ENCODE peak calls at places on chromosomes 4 and X, in four cellular contexts. One of them, this sample, is unnamed.

GRCh38 chrX:149630681-149631292 is 805 bp downstream of the TMEM185A start:
- DNase-seq in thoracic aorta: no peak
- DNase-seq in left ventricle myocardium inferior: no peak
- DNase-seq in astrocyte: peak
- DNase-seq in this sample: no peak

GRCh38 chrX:153765138-153766079 is 1.4 kb downstream of the PLXNB3 start:
- DNase-seq in thoracic aorta: no peak
- DNase-seq in left ventricle myocardium inferior: no peak
- DNase-seq in astrocyte: no peak
- DNase-seq in this sample: no peak

GRCh38 chr4:189787216-189788031 is 153.2 kb upstream of the FRG1 start:
- DNase-seq in thoracic aorta: no peak
- DNase-seq in left ventricle myocardium inferior: no peak
- DNase-seq in astrocyte: no peak
- DNase-seq in this sample: no peak

GRCh38 chr4:101977096-101977495 is 186.6 kb downstream of the BANK1 start:
- DNase-seq in thoracic aorta: no peak
- DNase-seq in left ventricle myocardium inferior: no peak
- DNase-seq in astrocyte: peak
- DNase-seq in this sample: peak

GRCh38 chr4:113375964-113376666 is 326.7 kb downstream of the ANK2 start:
- DNase-seq in thoracic aorta: no peak
- DNase-seq in left ventricle myocardium inferior: no peak
- DNase-seq in astrocyte: no peak
- DNase-seq in this sample: no peak

GRCh38 chrX:73214366-73215094 is at the start of gene NAP1L2:
- DNase-seq in thoracic aorta: peak
- DNase-seq in left ventricle myocardium inferior: peak
- DNase-seq in astrocyte: peak
- DNase-seq in this sample: no peak

GRCh38 chrX:40964633-40965586 is 120.3 kb upstream of the USP9X start:
- DNase-seq in thoracic aorta: no peak
- DNase-seq in left ventricle myocardium inferior: no peak
- DNase-seq in astrocyte: peak
- DNase-seq in this sample: no peak

GRCh38 chr4:44319129-44319528 is 129.5 kb downstream of the KCTD8 start:
- DNase-seq in thoracic aorta: no peak
- DNase-seq in left ventricle myocardium inferior: no peak
- DNase-seq in astrocyte: no peak
- DNase-seq in this sample: no peak

GRCh38 chr4:39044947-39045734 is 12.9 kb upstream of the TMEM156 start:
- DNase-seq in thoracic aorta: no peak
- DNase-seq in left ventricle myocardium inferior: peak
- DNase-seq in astrocyte: no peak
- DNase-seq in this sample: no peak

GRCh38 chrX:3252744-3253143 is 93.7 kb downstream of the MXRA5 start:
- DNase-seq in thoracic aorta: no peak
- DNase-seq in left ventricle myocardium inferior: no peak
- DNase-seq in astrocyte: no peak
- DNase-seq in this sample: no peak

GRCh38 chr4:673349-674091 is 556 bp downstream of the ATP5ME start:
- DNase-seq in thoracic aorta: no peak
- DNase-seq in left ventricle myocardium inferior: peak
- DNase-seq in astrocyte: no peak
- DNase-seq in this sample: no peak

GRCh38 chr4:70903282-70903603 is 1.1 kb downstream of the MOB1B start:
- DNase-seq in thoracic aorta: no peak
- DNase-seq in left ventricle myocardium inferior: no peak
- DNase-seq in astrocyte: no peak
- DNase-seq in this sample: no peak

GRCh38 chr4:26152051-26152450 is 168.8 kb upstream of the RBPJ start:
- DNase-seq in thoracic aorta: no peak
- DNase-seq in left ventricle myocardium inferior: no peak
- DNase-seq in astrocyte: no peak
- DNase-seq in this sample: no peak

GRCh38 chrX:16075087-16075486 is 48.3 kb upstream of the GRPR start:
- DNase-seq in thoracic aorta: no peak
- DNase-seq in left ventricle myocardium inferior: no peak
- DNase-seq in astrocyte: no peak
- DNase-seq in this sample: no peak

DNA sequence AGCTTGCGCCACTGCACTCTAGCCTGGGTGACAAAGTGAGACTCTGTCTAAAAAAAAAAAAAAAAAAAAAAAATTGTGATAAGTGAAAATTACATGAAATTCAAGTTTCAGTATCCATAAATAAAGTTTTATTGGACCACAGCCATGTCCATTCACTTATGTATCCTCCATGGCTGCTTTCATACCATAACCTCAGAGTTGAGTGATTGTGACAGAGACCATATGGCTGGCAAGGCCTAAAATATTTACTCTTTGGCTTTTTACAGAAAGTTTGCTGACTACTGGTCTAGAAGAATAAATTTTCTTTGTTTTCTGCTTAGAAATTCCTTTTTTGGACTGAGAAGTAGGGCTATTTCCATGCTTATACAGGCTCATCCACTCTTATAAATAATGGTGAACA is 11.8 kb upstream of the SHISA3 start:
- DNase-seq in thoracic aorta: no peak
- DNase-seq in left ventricle myocardium inferior: no peak
- DNase-seq in astrocyte: no peak
- DNase-seq in this sample: no peak
- TF ChIP-seq CTCF in thoracic aorta: no peak
- TF ChIP-seq CTCF in left ventricle myocardium inferior: no peak
- TF ChIP-seq CTCF in astrocyte: no peak
- TF ChIP-seq CTCF in this sample: no peak

GRCh38 chr4:73007526-73008100 is 61.9 kb downstream of the COX18 start:
- DNase-seq in thoracic aorta: no peak
- DNase-seq in left ventricle myocardium inferior: no peak
- DNase-seq in astrocyte: no peak
- DNase-seq in this sample: no peak
- TF ChIP-seq CTCF in thoracic aorta: no peak
- TF ChIP-seq CTCF in left ventricle myocardium inferior: no peak
- TF ChIP-seq CTCF in astrocyte: no peak
- TF ChIP-seq CTCF in this sample: no peak

GRCh38 chr4:174563399-174563798 is 41.1 kb upstream of the HPGD start:
- DNase-seq in thoracic aorta: no peak
- DNase-seq in left ventricle myocardium inferior: no peak
- DNase-seq in astrocyte: no peak
- DNase-seq in this sample: no peak

GRCh38 chr4:174564529-174564928 is 42.2 kb upstream of the HPGD start:
- DNase-seq in thoracic aorta: no peak
- DNase-seq in left ventricle myocardium inferior: no peak
- DNase-seq in astrocyte: no peak
- DNase-seq in this sample: no peak

GRCh38 chr4:174555793-174556630 is 33.7 kb upstream of the HPGD start:
- DNase-seq in thoracic aorta: no peak
- DNase-seq in left ventricle myocardium inferior: no peak
- DNase-seq in astrocyte: no peak
- DNase-seq in this sample: no peak

GRCh38 chr4:174559894-174560293 is 37.6 kb upstream of the HPGD start:
- DNase-seq in thoracic aorta: no peak
- DNase-seq in left ventricle myocardium inferior: no peak
- DNase-seq in astrocyte: no peak
- DNase-seq in this sample: no peak

GRCh38 chr4:174561556-174561955 is 39.3 kb upstream of the HPGD start:
- DNase-seq in thoracic aorta: no peak
- DNase-seq in left ventricle myocardium inferior: no peak
- DNase-seq in astrocyte: no peak
- DNase-seq in this sample: no peak
- TF ChIP-seq CTCF in thoracic aorta: no peak
- TF ChIP-seq CTCF in left ventricle myocardium inferior: no peak
- TF ChIP-seq CTCF in astrocyte: no peak
- TF ChIP-seq CTCF in this sample: no peak

DNA sequence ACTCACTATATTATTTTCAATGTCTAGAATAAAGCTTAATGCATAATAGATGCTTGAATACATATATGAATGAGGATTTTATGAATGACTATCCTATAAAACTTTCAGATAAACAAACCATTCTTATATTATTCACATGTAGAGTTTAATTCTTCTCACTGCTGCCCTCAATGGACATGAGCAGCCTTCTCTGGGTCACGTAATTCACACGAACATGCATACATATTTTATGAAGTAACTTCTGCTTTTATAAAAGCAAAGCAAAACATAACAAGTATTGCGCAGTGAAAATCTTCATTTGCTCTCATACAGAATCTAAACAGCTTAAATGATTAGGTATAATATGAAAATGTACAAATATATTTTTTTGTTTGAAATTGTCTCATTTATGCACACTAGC is 116.7 kb downstream of the TMA16 start:
- DNase-seq in thoracic aorta: no peak
- DNase-seq in left ventricle myocardium inferior: no peak
- DNase-seq in astrocyte: no peak
- DNase-seq in this sample: no peak
- TF ChIP-seq CTCF in thoracic aorta: no peak
- TF ChIP-seq CTCF in left ventricle myocardium inferior: no peak
- TF ChIP-seq CTCF in astrocyte: no peak
- TF ChIP-seq CTCF in this sample: no peak

DNA sequence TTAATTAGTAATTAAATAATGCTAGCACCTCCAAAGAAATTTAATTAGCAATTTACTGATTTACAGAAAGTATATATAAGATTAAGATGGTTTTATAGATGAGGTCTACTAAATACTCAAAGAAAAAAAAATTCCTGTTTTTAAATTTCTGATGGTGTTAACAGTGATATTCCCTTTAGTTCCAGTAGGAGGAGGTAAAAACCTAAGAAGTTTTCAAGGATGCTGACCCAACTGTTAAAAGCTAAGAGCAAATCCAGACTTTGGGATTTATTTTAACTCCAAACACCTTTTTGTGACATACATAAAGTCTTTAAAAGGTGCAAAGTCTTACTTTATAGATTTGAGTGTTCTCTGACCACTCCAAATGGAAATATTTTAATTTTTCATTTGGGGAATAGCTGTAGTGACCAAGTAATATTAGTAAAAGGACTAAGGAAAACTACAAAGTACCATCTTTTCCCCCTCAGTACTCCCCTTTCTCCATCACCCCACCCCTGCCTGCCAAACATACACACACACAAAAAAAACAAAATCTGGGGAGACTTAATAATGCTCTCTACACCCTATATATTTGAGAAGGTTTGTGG is 34.2 kb upstream of the CSN1S1 start:
- DNase-seq in thoracic aorta: no peak
- DNase-seq in left ventricle myocardium inferior: no peak
- DNase-seq in astrocyte: no peak
- DNase-seq in this sample: no peak
- TF ChIP-seq CTCF in thoracic aorta: peak
- TF ChIP-seq CTCF in left ventricle myocardium inferior: no peak
- TF ChIP-seq CTCF in astrocyte: peak
- TF ChIP-seq CTCF in this sample: no peak